ENCODE peak calls at places on chromosomes 11 and 22, in seven cellular contexts. V is naive thymus-derived CD8-positive, alpha-beta T cell; Y is right atrium auricular region; I is hippocampal formation; U is stimulated activated CD4-positive, alpha-beta T cell treated with anti-CD3 and anti-CD28 coated beads, Interleukin-12 subunit alpha, Interleukin-12 subunit beta, amount 100 ng/mL, for 4 hours; S is WTC11; P is KBM-7. R is an unnamed sample.

GRCh38 chr11:34027516-34028406 is 23.8 kb upstream of the CAPRIN1 start:
- DNase-seq in V (no peak), Y (no peak), I (no peak), S (no peak), U (no peak), P (no peak), R (no peak)

GRCh38 chr11:31117038-31117437 is 252.5 kb downstream of the DCDC1 start:
- DNase-seq in P (no peak), V (no peak), S (no peak), U (no peak), Y (no peak), I (no peak), R (no peak)

GRCh38 chr11:65224939-65225283 is 36.9 kb upstream of the POLA2 start:
- DNase-seq in Y (peak; percentile 83), U (no peak), V (no peak), P (no peak), S (no peak), I (no peak), R (peak; percentile 14)

GRCh38 chr11:57680552-57680874 is 12.6 kb downstream of the ZDHHC5 start:
- DNase-seq in V (no peak), P (no peak), I (no peak), Y (no peak), U (no peak), S (no peak), R (peak; percentile 28)

GRCh38 chr11:46429709-46430108 is 38.1 kb upstream of the CHRM4 start:
- DNase-seq in V (no peak), S (no peak), I (no peak), U (no peak), Y (no peak), P (no peak), R (no peak)

GRCh38 chr11:119148855-119149370 is at the start of gene ABCG4:
- DNase-seq in S (peak; percentile 58), I (no peak), V (no peak), P (no peak), U (peak; percentile 42), Y (no peak), R (no peak)

GRCh38 chr11:115659061-115659963 is 155.1 kb upstream of the CADM1 start:
- DNase-seq in Y (no peak), S (peak; percentile 41), P (no peak), V (no peak), I (no peak), U (no peak), R (no peak)

GRCh38 chr11:102121329-102121728 is 11.1 kb downstream of the YAP1 start:
- DNase-seq in U (no peak), P (no peak), I (no peak), V (no peak), S (no peak), Y (no peak), R (no peak)

GRCh38 chr11:45021692-45022130 is 71.0 kb upstream of the TP53I11 start:
- DNase-seq in V (no peak), Y (peak; percentile 82), P (peak; percentile 18), I (no peak), U (no peak), S (peak; percentile 40), R (no peak)

GRCh38 chr11:94574193-94574961 is 7.2 kb downstream of the PIWIL4 start:
- DNase-seq in Y (no peak), S (no peak), U (no peak), I (no peak), V (no peak), P (peak; percentile 49), R (peak; percentile 100)

GRCh38 chr11:130243816-130244215 is 70.9 kb downstream of the ZBTB44 start:
- DNase-seq in Y (no peak), P (no peak), V (no peak), I (no peak), U (no peak), S (no peak), R (peak; percentile 14)

GRCh38 chr11:113876074-113876797 is 864 bp upstream of the USP28 start:
- DNase-seq in S (no peak), I (no peak), V (no peak), U (no peak), P (peak; percentile 3), Y (no peak), R (no peak)

GRCh38 chr22:45612940-45613339 is 58.7 kb upstream of the ATXN10 start:
- DNase-seq in U (no peak), V (no peak), Y (no peak), I (no peak), S (no peak), P (no peak), R (no peak)

GRCh38 chr11:108206171-108206570 is 16.3 kb downstream of the NPAT start:
- DNase-seq in P (no peak), Y (no peak), I (no peak), V (no peak), S (no peak), U (no peak), R (no peak)

GRCh38 chr22:26901228-26901816 is 243.9 kb downstream of the MIAT start:
- DNase-seq in V (no peak), I (no peak), Y (no peak), S (peak; percentile 42), P (no peak), U (no peak), R (no peak)

GRCh38 chr11:121206810-121207209 is 85.8 kb upstream of the SC5D start:
- DNase-seq in Y (no peak), S (no peak), V (no peak), P (no peak), U (no peak), I (no peak), R (no peak)

GRCh38 chr11:133026952-133027351 is 505.3 kb downstream of the OPCML start:
- DNase-seq in U (no peak), V (no peak), I (no peak), P (no peak), Y (no peak), S (no peak), R (no peak)

GRCh38 chr11:117823941-117824420 is 563 bp downstream of the FXYD2 start:
- DNase-seq in I (no peak), Y (peak; percentile 82), S (no peak), P (peak; percentile 67), U (no peak), V (no peak), R (peak; percentile 46)

GRCh38 chr11:96335389-96335788 is 7.6 kb downstream of the MAML2 start:
- DNase-seq in P (peak; percentile 23), V (no peak), S (no peak), Y (no peak), I (no peak), U (no peak), R (peak; percentile 57)

GRCh38 chr22:19719488-19720021 is 3.8 kb upstream of the GP1BB start:
- DNase-seq in P (no peak), U (no peak), S (no peak), Y (no peak), V (no peak), I (no peak), R (no peak)

R was measured in MV-4-11.